ENCODE peak calls at places on chromosomes 1 and 21, in ten cellular contexts. One of them, this sample, is unnamed.

GRCh38 chr1:236354330-236355147 is 39.5 kb upstream of the EDARADD start:
- DNase-seq in kidney tubule cell: peak
- DNase-seq in WTC11: no peak
- DNase-seq in foreskin melanocyte: no peak
- DNase-seq in choroid plexus epithelial cell: peak
- DNase-seq in myocyte: peak
- DNase-seq in HTR-8/SVneo: peak
- DNase-seq in memory B cell: no peak
- DNase-seq in EL: peak
- DNase-seq in RWPE1: no peak
- DNase-seq in this sample: peak

GRCh38 chr1:15833842-15834405 is 13.6 kb upstream of the SPEN start:
- DNase-seq in kidney tubule cell: no peak
- DNase-seq in WTC11: no peak
- DNase-seq in foreskin melanocyte: no peak
- DNase-seq in choroid plexus epithelial cell: no peak
- DNase-seq in myocyte: no peak
- DNase-seq in HTR-8/SVneo: peak
- DNase-seq in memory B cell: no peak
- DNase-seq in EL: no peak
- DNase-seq in RWPE1: peak
- DNase-seq in this sample: no peak

GRCh38 chr1:172671591-172671990 is 12.7 kb downstream of the FASLG start:
- DNase-seq in kidney tubule cell: peak
- DNase-seq in WTC11: no peak
- DNase-seq in foreskin melanocyte: peak
- DNase-seq in choroid plexus epithelial cell: peak
- DNase-seq in myocyte: no peak
- DNase-seq in HTR-8/SVneo: peak
- DNase-seq in memory B cell: no peak
- DNase-seq in EL: peak
- DNase-seq in RWPE1: peak
- DNase-seq in this sample: no peak

GRCh38 chr1:215476541-215476940 is 90.6 kb upstream of the KCTD3 start:
- DNase-seq in kidney tubule cell: no peak
- DNase-seq in WTC11: no peak
- DNase-seq in foreskin melanocyte: no peak
- DNase-seq in choroid plexus epithelial cell: peak
- DNase-seq in myocyte: peak
- DNase-seq in HTR-8/SVneo: no peak
- DNase-seq in memory B cell: no peak
- DNase-seq in EL: peak
- DNase-seq in RWPE1: no peak
- DNase-seq in this sample: no peak

GRCh38 chr1:19661721-19662228 is 2.9 kb upstream of the HTR6 start:
- DNase-seq in kidney tubule cell: peak
- DNase-seq in WTC11: no peak
- DNase-seq in foreskin melanocyte: no peak
- DNase-seq in choroid plexus epithelial cell: peak
- DNase-seq in myocyte: peak
- DNase-seq in HTR-8/SVneo: no peak
- DNase-seq in memory B cell: no peak
- DNase-seq in EL: peak
- DNase-seq in RWPE1: no peak
- DNase-seq in this sample: no peak

GRCh38 chr1:32759997-32760623 is 57.0 kb downstream of the YARS1 start:
- DNase-seq in kidney tubule cell: peak
- DNase-seq in WTC11: peak
- DNase-seq in foreskin melanocyte: no peak
- DNase-seq in choroid plexus epithelial cell: peak
- DNase-seq in myocyte: peak
- DNase-seq in HTR-8/SVneo: peak
- DNase-seq in memory B cell: no peak
- DNase-seq in EL: peak
- DNase-seq in RWPE1: peak
- DNase-seq in this sample: peak

GRCh38 chr21:41542727-41543126 is 34.8 kb upstream of the TMPRSS2 start:
- DNase-seq in kidney tubule cell: no peak
- DNase-seq in WTC11: no peak
- DNase-seq in foreskin melanocyte: no peak
- DNase-seq in choroid plexus epithelial cell: no peak
- DNase-seq in myocyte: no peak
- DNase-seq in HTR-8/SVneo: no peak
- DNase-seq in memory B cell: no peak
- DNase-seq in EL: no peak
- DNase-seq in RWPE1: no peak
- DNase-seq in this sample: no peak

GRCh38 chr1:64543831-64544230 is 73.9 kb downstream of the CACHD1 start:
- DNase-seq in kidney tubule cell: no peak
- DNase-seq in WTC11: no peak
- DNase-seq in foreskin melanocyte: peak
- DNase-seq in choroid plexus epithelial cell: no peak
- DNase-seq in myocyte: no peak
- DNase-seq in HTR-8/SVneo: no peak
- DNase-seq in memory B cell: no peak
- DNase-seq in EL: peak
- DNase-seq in RWPE1: no peak
- DNase-seq in this sample: peak

GRCh38 chr21:41620982-41621381 is 113.0 kb upstream of the TMPRSS2 start:
- DNase-seq in kidney tubule cell: no peak
- DNase-seq in WTC11: no peak
- DNase-seq in foreskin melanocyte: no peak
- DNase-seq in choroid plexus epithelial cell: no peak
- DNase-seq in myocyte: no peak
- DNase-seq in HTR-8/SVneo: no peak
- DNase-seq in memory B cell: no peak
- DNase-seq in EL: peak
- DNase-seq in RWPE1: no peak
- DNase-seq in this sample: no peak

GRCh38 chr1:242477944-242478343 is 46.6 kb downstream of the PLD5 start:
- DNase-seq in kidney tubule cell: no peak
- DNase-seq in WTC11: no peak
- DNase-seq in foreskin melanocyte: peak
- DNase-seq in choroid plexus epithelial cell: no peak
- DNase-seq in myocyte: no peak
- DNase-seq in HTR-8/SVneo: no peak
- DNase-seq in memory B cell: no peak
- DNase-seq in EL: no peak
- DNase-seq in RWPE1: no peak
- DNase-seq in this sample: no peak

GRCh38 chr1:158952416-158952815 is 21.1 kb downstream of the PYHIN1 start:
- DNase-seq in kidney tubule cell: no peak
- DNase-seq in WTC11: no peak
- DNase-seq in foreskin melanocyte: no peak
- DNase-seq in choroid plexus epithelial cell: no peak
- DNase-seq in myocyte: no peak
- DNase-seq in HTR-8/SVneo: no peak
- DNase-seq in memory B cell: no peak
- DNase-seq in EL: no peak
- DNase-seq in RWPE1: no peak
- DNase-seq in this sample: no peak

GRCh38 chr1:115534106-115534505 is 107.7 kb upstream of the VANGL1 start:
- DNase-seq in kidney tubule cell: peak
- DNase-seq in WTC11: no peak
- DNase-seq in foreskin melanocyte: no peak
- DNase-seq in choroid plexus epithelial cell: no peak
- DNase-seq in myocyte: no peak
- DNase-seq in HTR-8/SVneo: no peak
- DNase-seq in memory B cell: no peak
- DNase-seq in EL: no peak
- DNase-seq in RWPE1: no peak
- DNase-seq in this sample: no peak

GRCh38 chr1:162070094-162070748 is 730 bp downstream of the NOS1AP start:
- DNase-seq in kidney tubule cell: peak
- DNase-seq in WTC11: peak
- DNase-seq in foreskin melanocyte: no peak
- DNase-seq in choroid plexus epithelial cell: no peak
- DNase-seq in myocyte: no peak
- DNase-seq in HTR-8/SVneo: no peak
- DNase-seq in memory B cell: peak
- DNase-seq in EL: no peak
- DNase-seq in RWPE1: peak
- DNase-seq in this sample: no peak

GRCh38 chr1:27430903-27431653 is 38.7 kb downstream of the GPR3 start:
- DNase-seq in kidney tubule cell: no peak
- DNase-seq in WTC11: no peak
- DNase-seq in foreskin melanocyte: peak
- DNase-seq in choroid plexus epithelial cell: peak
- DNase-seq in myocyte: peak
- DNase-seq in HTR-8/SVneo: no peak
- DNase-seq in memory B cell: no peak
- DNase-seq in EL: no peak
- DNase-seq in RWPE1: no peak
- DNase-seq in this sample: no peak

GRCh38 chr1:43611950-43612349 is 38.0 kb upstream of the KDM4A start:
- DNase-seq in kidney tubule cell: no peak
- DNase-seq in WTC11: no peak
- DNase-seq in foreskin melanocyte: no peak
- DNase-seq in choroid plexus epithelial cell: no peak
- DNase-seq in myocyte: no peak
- DNase-seq in HTR-8/SVneo: no peak
- DNase-seq in memory B cell: no peak
- DNase-seq in EL: no peak
- DNase-seq in RWPE1: no peak
- DNase-seq in this sample: no peak

GRCh38 chr1:942864-943533 is 16.1 kb downstream of the NOC2L start:
- DNase-seq in kidney tubule cell: no peak
- DNase-seq in WTC11: no peak
- DNase-seq in foreskin melanocyte: no peak
- DNase-seq in choroid plexus epithelial cell: peak
- DNase-seq in myocyte: no peak
- DNase-seq in HTR-8/SVneo: no peak
- DNase-seq in memory B cell: no peak
- DNase-seq in EL: no peak
- DNase-seq in RWPE1: no peak
- DNase-seq in this sample: peak

GRCh38 chr21:17295997-17296396 is 216.8 kb upstream of the CXADR start:
- DNase-seq in kidney tubule cell: no peak
- DNase-seq in WTC11: no peak
- DNase-seq in foreskin melanocyte: no peak
- DNase-seq in choroid plexus epithelial cell: no peak
- DNase-seq in myocyte: no peak
- DNase-seq in HTR-8/SVneo: no peak
- DNase-seq in memory B cell: no peak
- DNase-seq in EL: no peak
- DNase-seq in RWPE1: no peak
- DNase-seq in this sample: no peak

GRCh38 chr1:147640553-147641165 is 29.7 kb downstream of the ACP6 start:
- DNase-seq in kidney tubule cell: peak
- DNase-seq in WTC11: peak
- DNase-seq in foreskin melanocyte: peak
- DNase-seq in choroid plexus epithelial cell: peak
- DNase-seq in myocyte: peak
- DNase-seq in HTR-8/SVneo: peak
- DNase-seq in memory B cell: peak
- DNase-seq in EL: peak
- DNase-seq in RWPE1: peak
- DNase-seq in this sample: peak

GRCh38 chr1:216710042-216710441 is 13.2 kb downstream of the ESRRG start:
- DNase-seq in kidney tubule cell: no peak
- DNase-seq in WTC11: no peak
- DNase-seq in foreskin melanocyte: no peak
- DNase-seq in choroid plexus epithelial cell: no peak
- DNase-seq in myocyte: no peak
- DNase-seq in HTR-8/SVneo: no peak
- DNase-seq in memory B cell: no peak
- DNase-seq in EL: no peak
- DNase-seq in RWPE1: no peak
- DNase-seq in this sample: no peak

GRCh38 chr1:92509619-92510018 is 22.9 kb upstream of the GFI1 start:
- DNase-seq in kidney tubule cell: no peak
- DNase-seq in WTC11: no peak
- DNase-seq in foreskin melanocyte: no peak
- DNase-seq in choroid plexus epithelial cell: no peak
- DNase-seq in myocyte: no peak
- DNase-seq in HTR-8/SVneo: no peak
- DNase-seq in memory B cell: no peak
- DNase-seq in EL: no peak
- DNase-seq in RWPE1: no peak
- DNase-seq in this sample: no peak

GRCh38 chr1:46533179-46533864 is 18.1 kb downstream of the KNCN start:
- DNase-seq in kidney tubule cell: peak
- DNase-seq in WTC11: peak
- DNase-seq in foreskin melanocyte: no peak
- DNase-seq in choroid plexus epithelial cell: peak
- DNase-seq in myocyte: no peak
- DNase-seq in HTR-8/SVneo: no peak
- DNase-seq in memory B cell: no peak
- DNase-seq in EL: peak
- DNase-seq in RWPE1: no peak
- DNase-seq in this sample: no peak

GRCh38 chr1:51753969-51754368 is 124.6 kb downstream of the NRDC start:
- DNase-seq in kidney tubule cell: no peak
- DNase-seq in WTC11: no peak
- DNase-seq in foreskin melanocyte: no peak
- DNase-seq in choroid plexus epithelial cell: no peak
- DNase-seq in myocyte: no peak
- DNase-seq in HTR-8/SVneo: no peak
- DNase-seq in memory B cell: no peak
- DNase-seq in EL: no peak
- DNase-seq in RWPE1: no peak
- DNase-seq in this sample: no peak

GRCh38 chr1:156801409-156802121 is 15.1 kb downstream of the SH2D2A start:
- DNase-seq in kidney tubule cell: no peak
- DNase-seq in WTC11: no peak
- DNase-seq in foreskin melanocyte: no peak
- DNase-seq in choroid plexus epithelial cell: peak
- DNase-seq in myocyte: no peak
- DNase-seq in HTR-8/SVneo: no peak
- DNase-seq in memory B cell: no peak
- DNase-seq in EL: peak
- DNase-seq in RWPE1: no peak
- DNase-seq in this sample: no peak

GRCh38 chr1:25167269-25168192 is 64.8 kb downstream of the SYF2 start:
- DNase-seq in kidney tubule cell: no peak
- DNase-seq in WTC11: no peak
- DNase-seq in foreskin melanocyte: peak
- DNase-seq in choroid plexus epithelial cell: no peak
- DNase-seq in myocyte: no peak
- DNase-seq in HTR-8/SVneo: no peak
- DNase-seq in memory B cell: no peak
- DNase-seq in EL: no peak
- DNase-seq in RWPE1: no peak
- DNase-seq in this sample: peak

GRCh38 chr1:227378183-227378582 is 59.9 kb upstream of the CDC42BPA start:
- DNase-seq in kidney tubule cell: no peak
- DNase-seq in WTC11: no peak
- DNase-seq in foreskin melanocyte: no peak
- DNase-seq in choroid plexus epithelial cell: peak
- DNase-seq in myocyte: peak
- DNase-seq in HTR-8/SVneo: no peak
- DNase-seq in memory B cell: no peak
- DNase-seq in EL: no peak
- DNase-seq in RWPE1: no peak
- DNase-seq in this sample: no peak

GRCh38 chr1:155002479-155003226 is at the start of gene ZBTB7B:
- DNase-seq in kidney tubule cell: peak
- DNase-seq in WTC11: peak
- DNase-seq in foreskin melanocyte: no peak
- DNase-seq in choroid plexus epithelial cell: peak
- DNase-seq in myocyte: no peak
- DNase-seq in HTR-8/SVneo: no peak
- DNase-seq in memory B cell: no peak
- DNase-seq in EL: peak
- DNase-seq in RWPE1: peak
- DNase-seq in this sample: no peak

GRCh38 chr1:198179556-198179981 is 22.8 kb downstream of the NEK7 start:
- DNase-seq in kidney tubule cell: peak
- DNase-seq in WTC11: no peak
- DNase-seq in foreskin melanocyte: peak
- DNase-seq in choroid plexus epithelial cell: peak
- DNase-seq in myocyte: peak
- DNase-seq in HTR-8/SVneo: no peak
- DNase-seq in memory B cell: no peak
- DNase-seq in EL: peak
- DNase-seq in RWPE1: no peak
- DNase-seq in this sample: peak

GRCh38 chr1:51234721-51235425 is 1.2 kb upstream of the RNF11 start:
- DNase-seq in kidney tubule cell: peak
- DNase-seq in WTC11: no peak
- DNase-seq in foreskin melanocyte: no peak
- DNase-seq in choroid plexus epithelial cell: peak
- DNase-seq in myocyte: peak
- DNase-seq in HTR-8/SVneo: no peak
- DNase-seq in memory B cell: peak
- DNase-seq in EL: peak
- DNase-seq in RWPE1: no peak
- DNase-seq in this sample: peak